ENCODE peak calls at places on chromosomes 1 and 21, in six cellular contexts. S is neuronal stem cell, L is mesenchymal stem cell, D is IMR-90, M is H1, R is mesendoderm. E is an unnamed sample.

GRCh38 chr1:16178596-16179497 is 23.0 kb upstream of the EPHA2 start:
- DNase-seq in S (no peak), L (peak; percentile 75), D (no peak), M (no peak), R (peak; percentile 45), E (no peak)

GRCh38 chr1:6889875-6890480 is 104.7 kb downstream of the CAMTA1 start:
- DNase-seq in S (peak; percentile 20), L (peak; percentile 65), D (peak; percentile 68), M (no peak), R (peak; percentile 72), E (no peak)

GRCh38 chr1:194629011-194629410 is 1442.6 kb upstream of the B3GALT2 start:
- DNase-seq in S (no peak), L (no peak), D (no peak), M (no peak), R (peak; percentile 16), E (no peak)

GRCh38 chr1:236173174-236173767 is 30.9 kb downstream of the GPR137B start:
- DNase-seq in S (no peak), L (no peak), D (no peak), M (no peak), R (peak; percentile 57), E (no peak)

GRCh38 chr21:31343680-31344480 is at the start of gene TIAM1:
- DNase-seq in S (peak; percentile 42), L (peak; percentile 58), D (peak; percentile 66), M (peak; percentile 70), R (peak; percentile 93), E (peak; percentile 74)

GRCh38 chr1:242056988-242057744 is 58.3 kb upstream of the MAP1LC3C start:
- DNase-seq in S (no peak), L (no peak), D (no peak), M (no peak), R (no peak), E (no peak)

GRCh38 chr1:154856049-154856448 is 14.0 kb downstream of the KCNN3 start:
- DNase-seq in S (no peak), L (no peak), D (no peak), M (no peak), R (peak; percentile 31), E (no peak)

GRCh38 chr1:184660462-184661191 is 94.0 kb downstream of the EDEM3 start:
- DNase-seq in S (no peak), L (no peak), D (no peak), M (no peak), R (no peak), E (no peak)

GRCh38 chr21:42474043-42474831 is 21.8 kb downstream of the RSPH1 start:
- DNase-seq in S (no peak), L (peak; percentile 26), D (no peak), M (no peak), R (peak; percentile 87), E (peak; percentile 71)

GRCh38 chr1:236930503-236930902 is 73.7 kb downstream of the MT1HL1 start:
- DNase-seq in S (no peak), L (no peak), D (no peak), M (no peak), R (no peak), E (no peak)

GRCh38 chr1:3899776-3900149 is 309 bp downstream of the C1orf174 start:
- DNase-seq in S (no peak), L (no peak), D (no peak), M (no peak), R (no peak), E (no peak)

GRCh38 chr1:173422456-173422976 is 54.6 kb upstream of the PRDX6 start:
- DNase-seq in S (no peak), L (no peak), D (no peak), M (no peak), R (no peak), E (no peak)

GRCh38 chr1:235149824-235150223 is 11.2 kb downstream of the RBM34 start:
- DNase-seq in S (no peak), L (no peak), D (no peak), M (peak; percentile 19), R (no peak), E (no peak)

GRCh38 chr21:17390575-17390974 is 122.3 kb upstream of the CXADR start:
- DNase-seq in S (no peak), L (no peak), D (peak; percentile 47), M (no peak), R (no peak), E (no peak)

GRCh38 chr1:225567789-225568188 is 85.1 kb downstream of the ENAH start:
- DNase-seq in S (no peak), L (no peak), D (no peak), M (no peak), R (peak; percentile 75), E (no peak)

GRCh38 chr1:165574295-165574694 is 30.5 kb downstream of the LRRC52 start:
- DNase-seq in S (no peak), L (no peak), D (no peak), M (no peak), R (no peak), E (no peak)

DNA sequence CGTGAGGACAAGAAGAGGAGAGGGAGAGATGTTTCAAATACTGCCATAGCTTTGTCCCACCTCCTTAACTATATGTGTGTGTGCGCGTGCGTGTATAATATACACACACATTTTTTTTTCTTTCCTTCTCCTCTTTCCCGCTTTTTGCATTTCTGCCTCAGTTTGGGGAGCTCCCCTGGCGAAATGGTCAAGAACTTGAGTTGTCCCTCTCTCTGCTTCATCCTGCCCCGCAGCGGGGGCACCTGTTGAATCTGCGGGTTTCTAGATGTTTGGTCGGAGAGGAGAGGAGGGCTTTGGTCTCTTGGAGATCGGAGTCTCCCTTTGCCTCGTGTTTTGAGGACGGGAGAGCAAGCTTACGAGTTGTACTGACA is 501 bp downstream of the SCCPDH start:
- DNase-seq in S (no peak), L (peak; percentile 67), D (peak; percentile 46), M (no peak), R (peak; percentile 40), E (no peak)
- H3K18ac ChIP-seq in S (peak overlapping the region; percentile 98), L (peak overlapping the region; percentile 95), D (no peak overlapping the region), M (peak overlapping the region; percentile 90), R (no peak overlapping the region), E (peak overlapping the region; percentile 89)

GRCh38 chr1:212218911-212219310 is 66.3 kb upstream of the PPP2R5A start:
- DNase-seq in S (no peak), L (peak; percentile 77), D (peak; percentile 89), M (no peak), R (peak; percentile 19), E (no peak)

GRCh38 chr1:212218065-212218464 is 67.1 kb upstream of the PPP2R5A start:
- DNase-seq in S (no peak), L (no peak), D (no peak), M (no peak), R (no peak), E (no peak)

GRCh38 chr1:212215910-212216309 is 69.3 kb upstream of the PPP2R5A start:
- DNase-seq in S (no peak), L (no peak), D (no peak), M (no peak), R (no peak), E (no peak)

GRCh38 chr1:212219679-212220463 is 65.3 kb upstream of the PPP2R5A start:
- DNase-seq in S (no peak), L (peak; percentile 15), D (peak; percentile 38), M (no peak), R (peak; percentile 93), E (no peak)

DNA sequence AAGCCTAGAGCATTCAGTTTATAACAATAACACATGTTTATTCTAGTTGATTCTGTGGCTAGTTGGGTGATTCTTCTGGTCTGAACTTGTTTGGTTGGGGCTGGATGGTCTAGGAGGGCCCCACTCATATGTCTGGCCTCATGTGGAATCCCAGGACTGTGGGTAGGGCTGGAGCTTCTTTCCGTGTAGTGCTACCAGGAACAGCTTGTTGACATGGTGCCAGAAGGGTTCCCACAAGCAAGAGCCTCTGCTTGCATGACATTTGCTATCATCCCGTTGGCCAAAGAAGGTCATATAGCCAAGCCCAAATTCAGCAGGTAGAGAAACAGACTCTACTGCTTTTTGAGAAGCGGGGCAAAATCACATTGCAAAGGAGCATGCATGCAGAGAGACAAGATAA is 67.6 kb upstream of the PPP2R5A start:
- DNase-seq in S (no peak), L (no peak), D (no peak), M (no peak), R (no peak), E (no peak)
- H2BK15ac ChIP-seq in S (no peak overlapping the region), L (no peak overlapping the region), D (no peak overlapping the region), M (no peak overlapping the region), R (no peak overlapping the region), E (no peak overlapping the region)

DNA sequence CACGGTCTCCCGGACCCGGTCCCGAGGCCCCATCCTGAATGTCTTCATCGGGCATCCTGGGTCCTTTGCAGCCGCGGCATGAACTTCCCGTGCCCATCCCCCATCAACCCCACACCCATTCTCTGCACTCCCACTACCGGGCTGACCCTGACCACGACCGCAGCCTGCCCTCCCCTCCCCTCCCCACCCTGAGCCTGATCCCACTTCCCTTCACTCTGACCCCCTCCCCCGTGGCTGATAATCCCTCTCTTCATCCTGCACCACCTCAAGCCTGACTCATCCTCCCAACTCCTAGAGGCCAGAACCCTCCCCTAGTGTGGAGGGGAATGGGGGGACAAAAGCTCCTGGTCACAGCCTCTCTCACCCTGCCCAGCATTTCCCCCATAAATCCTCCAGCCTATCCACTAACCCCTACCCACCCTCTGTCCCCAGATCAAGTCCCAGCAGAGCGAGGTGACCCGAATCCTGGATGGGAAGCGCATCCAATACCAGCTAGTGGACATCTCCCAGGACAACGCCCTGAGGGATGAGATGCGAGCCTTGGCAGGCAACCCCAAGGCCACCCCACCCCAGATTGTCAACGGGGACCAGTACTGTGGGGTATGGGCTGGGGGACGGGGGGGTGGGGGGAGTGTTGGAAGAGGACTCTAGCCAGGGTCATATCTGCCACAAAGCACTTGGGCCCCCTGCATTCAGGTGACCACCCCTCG is 602 bp downstream of the SH3BGRL3 start:
- DNase-seq in S (no peak), L (peak; percentile 62), D (peak; percentile 48), M (no peak), R (peak; percentile 45), E (no peak)
- H3K18ac ChIP-seq in S (peak overlapping the region; percentile 97), L (peak overlapping the region; percentile 97), D (peak overlapping the region; percentile 75), M (peak overlapping the region; percentile 63), R (peak overlapping the region; percentile 33), E (no peak overlapping the region)

DNA sequence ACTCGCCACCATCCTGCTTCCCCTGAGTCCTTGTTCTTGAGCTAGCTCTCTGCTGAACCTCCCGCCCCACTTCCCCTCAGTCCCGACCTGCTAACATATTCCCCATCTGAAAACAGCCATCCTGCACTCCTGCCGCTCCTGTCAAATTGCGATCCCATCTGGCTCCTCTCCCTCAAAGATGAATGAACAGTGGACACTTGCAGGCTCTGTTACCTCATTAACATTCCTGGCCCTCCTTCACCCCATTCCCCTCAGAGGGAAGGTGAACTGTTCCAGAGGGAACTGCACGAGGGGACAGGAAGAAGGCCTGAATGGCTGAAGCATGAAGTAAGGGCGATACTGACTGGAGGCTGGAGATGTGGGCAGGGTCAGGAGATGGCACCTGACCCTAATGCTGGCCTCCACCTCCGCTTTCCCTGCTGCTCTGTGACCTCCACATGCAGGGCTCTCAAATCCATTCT is 7.5 kb upstream of the CELSR2 start:
- DNase-seq in S (no peak), L (no peak), D (no peak), M (no peak), R (peak; percentile 53), E (peak; percentile 32)
- H2BK15ac ChIP-seq in S (no peak overlapping the region), L (no peak overlapping the region), D (no peak overlapping the region), M (peak overlapping the region; percentile 99), R (no peak overlapping the region), E (no peak overlapping the region)

E was measured in H9.